ENCODE peak calls at places on chromosomes 3 and 15, in eight cellular contexts. L, T, B, N, H, Y, R and P are unnamed samples.

GRCh38 chr15:51801391-51801835 is 28.0 kb upstream of the TMOD3 start:
- DNase-seq in L (no peak), T (peak; percentile 62), B (no peak), N (no peak), H (no peak), Y (no peak), R (no peak), P (no peak)

GRCh38 chr15:52872036-52872818 is 82.1 kb upstream of the ONECUT1 start:
- DNase-seq in L (no peak), T (no peak), B (no peak), N (no peak), H (no peak), Y (no peak), R (no peak), P (no peak)

GRCh38 chr3:60301142-60301541 is 950.1 kb downstream of the FHIT start:
- DNase-seq in L (no peak), T (no peak), B (no peak), N (no peak), H (no peak), Y (no peak), R (no peak), P (no peak)

GRCh38 chr15:67820992-67821783 is 4.1 kb upstream of the SKOR1 start:
- DNase-seq in L (no peak), T (no peak), B (no peak), N (no peak), H (peak; percentile 71), Y (no peak), R (peak; percentile 47), P (peak; percentile 32)

GRCh38 chr3:66398228-66399025 is 102.4 kb downstream of the LRIG1 start:
- DNase-seq in L (peak; percentile 58), T (no peak), B (no peak), N (no peak), H (no peak), Y (no peak), R (no peak), P (no peak)

GRCh38 chr3:171883257-171883892 is 40.2 kb downstream of the TMEM212 start:
- DNase-seq in L (no peak), T (peak; percentile 38), B (no peak), N (no peak), H (no peak), Y (no peak), R (no peak), P (no peak)

GRCh38 chr3:45665101-45665572 is 24.1 kb upstream of the SACM1L start:
- DNase-seq in L (no peak), T (peak; percentile 38), B (peak; percentile 25), N (no peak), H (no peak), Y (no peak), R (peak; percentile 70), P (peak; percentile 54)

GRCh38 chr3:134357914-134358811 is 16.1 kb downstream of the AMOTL2 start:
- DNase-seq in L (peak; percentile 81), T (no peak), B (no peak), N (no peak), H (no peak), Y (no peak), R (peak; percentile 51), P (no peak)

GRCh38 chr15:88604972-88605506 is 16.1 kb upstream of the AEN start:
- DNase-seq in L (no peak), T (no peak), B (no peak), N (no peak), H (no peak), Y (no peak), R (no peak), P (no peak)

GRCh38 chr15:81511160-81511559 is 137.1 kb upstream of the TMC3 start:
- DNase-seq in L (no peak), T (no peak), B (no peak), N (no peak), H (no peak), Y (no peak), R (no peak), P (no peak)

GRCh38 chr3:63872135-63872924 is 8.7 kb downstream of the ATXN7 start:
- DNase-seq in L (no peak), T (no peak), B (no peak), N (no peak), H (no peak), Y (no peak), R (no peak), P (no peak)

GRCh38 chr3:94936023-94936580 is 873.2 kb downstream of the NSUN3 start:
- DNase-seq in L (no peak), T (no peak), B (no peak), N (no peak), H (no peak), Y (no peak), R (no peak), P (no peak)

GRCh38 chr15:64930019-64930652 is 18.4 kb downstream of the ANKDD1A start:
- DNase-seq in L (no peak), T (no peak), B (peak; percentile 65), N (no peak), H (no peak), Y (peak; percentile 16), R (no peak), P (peak; percentile 44)

GRCh38 chr3:115194461-115194860 is 47.4 kb upstream of the ZBTB20 start:
- DNase-seq in L (no peak), T (no peak), B (no peak), N (no peak), H (no peak), Y (no peak), R (no peak), P (no peak)

GRCh38 chr15:68271854-68272471 is 5.6 kb upstream of the FEM1B start:
- DNase-seq in L (no peak), T (peak; percentile 77), B (no peak), N (no peak), H (peak; percentile 31), Y (no peak), R (no peak), P (no peak)

GRCh38 chr3:51539291-51539891 is 872 bp downstream of the RAD54L2 start:
- DNase-seq in L (no peak), T (peak; percentile 27), B (no peak), N (no peak), H (no peak), Y (no peak), R (no peak), P (peak; percentile 9)

GRCh38 chr3:12985148-12985547 is 88.1 kb downstream of the IQSEC1 start:
- DNase-seq in L (no peak), T (no peak), B (no peak), N (no peak), H (no peak), Y (no peak), R (no peak), P (no peak)
- H3K4me1 ChIP-seq in L (peaks cover 5% of the 10 kb centered on the region), T (no peaks in the 10 kb centered on the region), B (peaks cover 32% of the 10 kb centered on the region), N (peaks cover 7% of the 10 kb centered on the region), H (no peaks in the 10 kb centered on the region), Y (no peaks in the 10 kb centered on the region), R (no peaks in the 10 kb centered on the region), P (no peaks in the 10 kb centered on the region)

GRCh38 chr3:112633757-112634156 is 7.2 kb downstream of the CCDC80 start:
- DNase-seq in L (no peak), T (no peak), B (no peak), N (no peak), H (no peak), Y (no peak), R (no peak), P (no peak)

GRCh38 chr3:112635674-112636073 is 5.3 kb downstream of the CCDC80 start:
- DNase-seq in L (peak; percentile 90), T (no peak), B (no peak), N (no peak), H (peak; percentile 69), Y (no peak), R (no peak), P (peak; percentile 31)

GRCh38 chr3:112632596-112632995 is 8.3 kb downstream of the CCDC80 start:
- DNase-seq in L (no peak), T (no peak), B (no peak), N (no peak), H (no peak), Y (no peak), R (no peak), P (no peak)

GRCh38 chr3:112633191-112633590 is 7.8 kb downstream of the CCDC80 start:
- DNase-seq in L (no peak), T (no peak), B (no peak), N (no peak), H (no peak), Y (no peak), R (no peak), P (no peak)

GRCh38 chr3:112634786-112635541 is 6.0 kb downstream of the CCDC80 start:
- DNase-seq in L (no peak), T (no peak), B (no peak), N (no peak), H (no peak), Y (no peak), R (no peak), P (no peak)
- H3K4me3 ChIP-seq in L (no peak overlapping the region), T (no peak overlapping the region), B (no peak overlapping the region), N (no peak overlapping the region), H (no peak overlapping the region), Y (peak overlapping the region; percentile 49), R (no peak overlapping the region), P (no peak overlapping the region)

DNA sequence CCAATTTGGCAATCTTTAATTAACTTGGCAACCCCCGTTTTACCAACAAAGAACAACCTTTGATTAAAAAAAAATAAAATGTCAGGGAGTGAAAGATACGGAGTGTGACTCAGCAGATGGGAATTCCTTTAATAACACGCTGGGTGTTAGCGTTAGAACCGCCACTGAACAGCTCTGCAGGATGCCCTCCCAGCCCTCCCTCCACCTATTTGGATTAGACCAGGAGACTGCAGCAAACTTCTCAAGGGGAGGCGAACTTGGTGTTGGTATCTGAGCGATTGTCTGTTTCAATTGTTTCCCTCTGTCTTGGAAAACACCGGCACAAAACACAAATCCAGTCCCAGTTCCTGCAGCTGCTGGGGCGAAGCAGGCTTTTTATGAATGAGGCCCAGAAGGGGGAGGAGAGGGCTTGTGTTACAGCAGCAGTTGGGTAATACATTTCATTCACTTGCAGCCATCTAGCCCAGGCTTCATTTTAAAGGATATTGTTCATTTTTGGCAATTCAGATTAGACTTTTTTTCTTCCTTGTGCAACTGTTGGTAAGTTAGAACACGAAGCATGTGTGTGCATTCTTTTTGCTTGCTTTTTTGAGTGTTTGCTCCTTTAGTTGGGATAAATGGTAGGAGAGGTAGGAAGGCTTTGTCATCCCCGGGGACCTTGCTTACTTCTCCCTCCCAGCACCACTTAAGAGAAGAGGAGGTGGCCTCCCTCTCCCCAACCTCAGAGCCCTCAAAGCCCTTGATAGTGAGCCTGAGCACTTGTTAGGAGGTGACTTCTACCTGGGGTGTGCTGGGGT is 152.3 kb downstream of the IGF1R start:
- DNase-seq in L (peak; percentile 71), T (peak; percentile 67), B (no peak), N (no peak), H (peak; percentile 50), Y (no peak), R (peak; percentile 48), P (peak; percentile 47)
- TF ChIP-seq EP300 in L (no peak), T (no peak), B (no peak), N (no peak), H (no peak), Y (no peak), R (no peak), P (no peak)

DNA sequence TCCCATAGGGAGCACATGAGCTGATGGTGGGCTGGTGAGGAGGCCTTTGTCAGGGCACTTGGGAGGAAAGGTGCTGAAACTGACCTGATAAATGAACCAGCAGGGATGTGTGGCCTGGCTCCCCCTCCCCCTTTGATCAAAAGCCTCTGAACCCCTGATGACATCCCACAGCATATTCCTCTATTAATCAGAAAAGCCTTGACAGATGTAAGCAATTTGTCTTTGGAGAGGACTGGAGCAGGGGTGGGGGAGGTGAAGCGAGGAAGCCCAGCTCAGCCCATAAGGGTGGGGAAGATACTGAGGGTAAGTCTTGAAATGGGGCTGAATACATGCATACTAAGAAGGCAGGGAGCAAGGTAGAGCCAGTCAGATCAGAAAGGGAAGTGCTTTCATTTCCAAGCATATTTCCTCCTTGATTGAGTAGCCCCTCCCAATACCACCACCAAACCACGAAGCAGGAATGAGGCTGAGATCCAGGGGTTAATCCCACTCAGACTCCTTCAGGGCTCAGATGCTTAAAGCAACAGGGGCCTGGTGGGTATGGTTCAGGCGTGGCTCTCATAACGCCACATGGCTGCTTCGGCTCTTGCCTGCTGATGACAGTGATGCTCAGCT is 34.7 kb upstream of the MRPS22 start:
- DNase-seq in L (no peak), T (no peak), B (no peak), N (no peak), H (no peak), Y (no peak), R (no peak), P (no peak)
- H3K4me1 ChIP-seq in L (no peaks in the 10 kb centered on the region), T (peaks cover 59% of the 10 kb centered on the region), B (no peaks in the 10 kb centered on the region), N (no peaks in the 10 kb centered on the region), H (peaks cover 4% of the 10 kb centered on the region), Y (no peaks in the 10 kb centered on the region), R (no peaks in the 10 kb centered on the region), P (no peaks in the 10 kb centered on the region)